ENCODE peak calls at places on chromosomes 7 and 10, in eight cellular contexts. X, W, H, G, E, B, R and D are unnamed samples.

GRCh38 chr7:46832136-46832535 is 749.8 kb downstream of the TNS3 start:
- DNase-seq in E (no peak), X (no peak), H (no peak), G (no peak), W (no peak), B (no peak), R (no peak), D (no peak)

GRCh38 chr7:152312316-152312715 is 123.5 kb downstream of the KMT2C start:
- DNase-seq in X (no peak), B (no peak), R (no peak), E (peak), H (no peak), G (no peak), W (no peak), D (no peak)

GRCh38 chr7:29237483-29237882 is 42.9 kb downstream of the CHN2 start:
- DNase-seq in E (no peak), H (no peak), W (no peak), R (no peak), B (no peak), X (peak), G (no peak), D (no peak)

GRCh38 chr7:83581667-83582435 is 67.1 kb downstream of the SEMA3E start:
- DNase-seq in B (no peak), X (no peak), E (no peak), W (no peak), G (no peak), H (no peak), R (no peak), D (no peak)

GRCh38 chr10:101467286-101467770 is 113.4 kb downstream of the BTRC start:
- DNase-seq in R (no peak), E (peak), B (no peak), G (peak), X (peak), W (no peak), H (no peak), D (peak)

GRCh38 chr10:88841316-88842111 is 10.1 kb downstream of the ANKRD22 start:
- DNase-seq in B (no peak), E (no peak), R (no peak), H (no peak), G (no peak), X (no peak), W (no peak), D (no peak)

GRCh38 chr7:139034855-139035587 is 821 bp downstream of the ZC3HAV1L start:
- DNase-seq in H (peak), X (peak), B (no peak), G (peak), E (no peak), W (no peak), R (peak), D (peak)

GRCh38 chr10:36559412-36559811 is 566.0 kb upstream of the ANKRD30A start:
- DNase-seq in X (no peak), R (no peak), E (no peak), W (no peak), H (no peak), G (no peak), B (no peak), D (no peak)

GRCh38 chr10:89589091-89589725 is 53.8 kb upstream of the SLC16A12 start:
- DNase-seq in X (no peak), B (no peak), E (peak), W (no peak), H (no peak), R (no peak), G (no peak), D (no peak)

GRCh38 chr10:282294-283139 is 147.3 kb downstream of the ZMYND11 start:
- DNase-seq in G (no peak), R (no peak), E (no peak), W (no peak), X (no peak), B (no peak), H (no peak), D (no peak)

GRCh38 chr7:69246758-69247157 is 351.5 kb upstream of the AUTS2 start:
- DNase-seq in B (no peak), E (no peak), R (peak), G (no peak), H (no peak), X (no peak), W (no peak), D (no peak)

GRCh38 chr10:5587151-5588079 is 62.7 kb downstream of the CALML3 start:
- DNase-seq in X (no peak), W (no peak), R (peak), E (no peak), B (no peak), H (no peak), G (no peak), D (peak)

GRCh38 chr10:130551676-130552075 is 415.5 kb downstream of the GLRX3 start:
- DNase-seq in R (no peak), H (no peak), B (no peak), G (no peak), E (no peak), W (no peak), X (no peak), D (no peak)

GRCh38 chr10:25493122-25493893 is 318.5 kb downstream of the GPR158 start:
- DNase-seq in G (no peak), R (peak), X (no peak), B (no peak), H (peak), E (peak), W (no peak), D (no peak)

GRCh38 chr10:21403256-21404015 is 122.0 kb downstream of the SKIDA1 start:
- DNase-seq in X (no peak), E (no peak), W (no peak), H (no peak), R (no peak), B (no peak), G (no peak), D (no peak)

GRCh38 chr7:64807731-64808365 is 13.6 kb downstream of the ZNF138 start:
- DNase-seq in E (no peak), X (no peak), B (no peak), W (no peak), R (no peak), G (no peak), H (no peak), D (no peak)

GRCh38 chr10:11625019-11625735 is 13.7 kb upstream of the USP6NL start:
- DNase-seq in X (no peak), H (no peak), B (no peak), W (no peak), E (no peak), R (no peak), G (peak), D (no peak)

GRCh38 chr10:21602313-21602712 is 68.3 kb downstream of the MLLT10 start:
- DNase-seq in R (no peak), X (no peak), B (no peak), W (no peak), G (no peak), H (no peak), E (no peak), D (no peak)

GRCh38 chr7:107945332-107945731 is 54.3 kb downstream of the DLD start:
- DNase-seq in R (no peak), X (no peak), B (no peak), E (no peak), W (no peak), G (no peak), H (no peak), D (no peak)

GRCh38 chr7:95687759-95688343 is 84.5 kb upstream of the DYNC1I1 start:
- DNase-seq in X (peak), E (peak), G (no peak), R (peak), B (no peak), W (no peak), H (no peak), D (peak)

GRCh38 chr7:27160546-27161213 is 4.2 kb upstream of the HOXA7 start:
- DNase-seq in X (peak), H (peak), W (peak), B (peak), R (peak), G (peak), E (peak), D (peak)

GRCh38 chr7:323410-323809 is 33.4 kb downstream of the FOXL3 start:
- DNase-seq in X (no peak), W (no peak), H (no peak), E (no peak), B (no peak), G (no peak), R (no peak), D (no peak)

GRCh38 chr10:118823256-118823907 is 68.6 kb upstream of the CACUL1 start:
- DNase-seq in X (no peak), E (no peak), G (no peak), H (no peak), R (peak), B (no peak), W (no peak), D (no peak)

GRCh38 chr10:127524869-127525268 is 24.2 kb upstream of the NPS start:
- DNase-seq in G (no peak), E (no peak), H (no peak), W (no peak), X (no peak), R (no peak), B (no peak), D (no peak)

GRCh38 chr10:79403441-79404230 is 41.8 kb downstream of the ZCCHC24 start:
- DNase-seq in E (no peak), B (no peak), X (no peak), G (no peak), W (no peak), R (peak), H (peak), D (no peak)

GRCh38 chr7:3649250-3649649 is 348.2 kb downstream of the SDK1 start:
- DNase-seq in B (no peak), E (no peak), X (no peak), H (no peak), W (no peak), G (no peak), R (no peak), D (no peak)

GRCh38 chr10:58086144-58086762 is 181.4 kb downstream of the IPMK start:
- DNase-seq in G (no peak), E (no peak), X (no peak), W (no peak), B (no peak), R (no peak), H (no peak), D (no peak)

GRCh38 chr10:115827650-115828049 is 445.4 kb downstream of the GFRA1 start:
- DNase-seq in R (no peak), G (no peak), W (no peak), H (no peak), B (no peak), E (no peak), X (no peak), D (no peak)

GRCh38 chr10:131652416-131652815 is 248.4 kb upstream of the PPP2R2D start:
- DNase-seq in H (no peak), X (no peak), B (no peak), R (no peak), W (no peak), G (no peak), E (no peak), D (no peak)

GRCh38 chr10:17290226-17290625 is 62.2 kb downstream of the VIM start:
- DNase-seq in R (no peak), G (no peak), E (no peak), H (no peak), B (no peak), X (no peak), W (no peak), D (peak)

GRCh38 chr10:103635580-103635979 is 142.1 kb downstream of the NEURL1 start:
- DNase-seq in R (no peak), G (no peak), E (no peak), H (no peak), B (no peak), X (no peak), W (no peak), D (no peak)